ENCODE peak calls at places on chromosomes 13 and 19, in eight cellular contexts. K is GM20000, R is nephron progenitor cell, N is AG09319, U is choroid plexus epithelial cell, B is left lung, J is foreskin fibroblast, M is AG10803. X is an unnamed sample.

GRCh38 chr19:4523306-4524110 is 5.2 kb upstream of the PLIN4 start:
- DNase-seq in K (peak; percentile 84), R (peak; percentile 76), N (no peak), U (peak; percentile 45), B (peak; percentile 67), J (peak; percentile 59), M (peak; percentile 21), X (no peak)

GRCh38 chr19:48815870-48816501 is 5.2 kb upstream of the BCAT2 start:
- DNase-seq in K (peak; percentile 47), R (no peak), N (no peak), U (peak; percentile 46), B (no peak), J (peak; percentile 33), M (peak; percentile 45), X (peak; percentile 6)

GRCh38 chr13:26811636-26812035 is 51.0 kb upstream of the GPR12 start:
- DNase-seq in K (no peak), R (no peak), N (no peak), U (no peak), B (no peak), J (no peak), M (no peak), X (no peak)

GRCh38 chr13:99386911-99387788 is 80.0 kb upstream of the GPR183 start:
- DNase-seq in K (peak; percentile 81), R (peak; percentile 54), N (no peak), U (peak; percentile 37), B (no peak), J (peak; percentile 34), M (no peak), X (no peak)

GRCh38 chr13:71087432-71087831 is 779.6 kb downstream of the DACH1 start:
- DNase-seq in K (no peak), R (no peak), N (no peak), U (no peak), B (no peak), J (no peak), M (no peak), X (no peak)

GRCh38 chr13:41554180-41554579 is 96.8 kb downstream of the RGCC start:
- DNase-seq in K (no peak), R (no peak), N (no peak), U (no peak), B (no peak), J (no peak), M (no peak), X (no peak)

GRCh38 chr19:30942636-30943035 is 406.6 kb downstream of the TSHZ3 start:
- DNase-seq in K (no peak), R (no peak), N (no peak), U (no peak), B (no peak), J (no peak), M (no peak), X (no peak)

GRCh38 chr19:13095934-13096890 is 6.4 kb downstream of the LYL1 start:
- DNase-seq in K (no peak), R (peak; percentile 71), N (no peak), U (no peak), B (no peak), J (no peak), M (no peak), X (no peak)

GRCh38 chr13:113028336-113029060 is 59.5 kb downstream of the MCF2L start:
- DNase-seq in K (no peak), R (no peak), N (no peak), U (no peak), B (no peak), J (no peak), M (peak; percentile 4), X (no peak)

GRCh38 chr13:31835932-31836331 is 96.6 kb downstream of the RXFP2 start:
- DNase-seq in K (no peak), R (no peak), N (no peak), U (peak; percentile 77), B (no peak), J (peak; percentile 86), M (peak; percentile 48), X (peak; percentile 26)

GRCh38 chr13:111908391-111908790 is 158.6 kb upstream of the SOX1 start:
- DNase-seq in K (no peak), R (no peak), N (no peak), U (no peak), B (no peak), J (no peak), M (no peak), X (no peak)

GRCh38 chr13:38803566-38803965 is 116.7 kb downstream of the FREM2 start:
- DNase-seq in K (no peak), R (no peak), N (no peak), U (no peak), B (no peak), J (no peak), M (no peak), X (no peak)

GRCh38 chr19:40718774-40719391 is 2.0 kb downstream of the ITPKC start:
- DNase-seq in K (peak; percentile 40), R (peak; percentile 57), N (no peak), U (peak; percentile 67), B (peak; percentile 88), J (peak; percentile 88), M (peak; percentile 31), X (peak; percentile 16)

GRCh38 chr19:16896913-16897571 is 8.2 kb downstream of the F2RL3 start:
- DNase-seq in K (peak; percentile 99), R (peak; percentile 98), N (peak; percentile 94), U (peak; percentile 97), B (peak; percentile 94), J (peak; percentile 96), M (peak; percentile 93), X (peak; percentile 84)

DNA sequence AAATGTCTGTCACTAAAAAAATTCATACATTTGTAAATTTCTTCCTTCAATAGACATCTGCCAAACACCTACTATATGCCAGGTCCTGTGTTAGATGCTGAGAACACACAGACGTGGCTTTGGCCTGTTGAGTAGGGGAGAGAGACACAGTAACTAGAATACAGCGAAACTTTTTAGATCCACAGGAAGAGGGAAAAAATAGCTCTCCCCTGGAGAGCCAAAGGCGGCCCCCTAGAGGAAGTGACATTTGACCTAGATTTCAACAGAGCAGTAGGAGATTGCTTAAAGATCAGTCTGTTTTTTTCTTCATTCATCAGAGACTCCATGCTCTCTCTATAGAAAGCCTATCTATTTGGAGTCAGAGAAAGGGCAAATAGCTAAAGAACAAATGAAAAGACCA is 11.3 kb downstream of the LCP1 start:
- DNase-seq in K (no peak), R (no peak), N (no peak), U (peak; percentile 68), B (no peak), J (peak; percentile 31), M (no peak), X (no peak)
- TF ChIP-seq CTCF in K (no peak), R (no peak), N (no peak), U (no peak), B (no peak), J (no peak), M (no peak), X (no peak)

DNA sequence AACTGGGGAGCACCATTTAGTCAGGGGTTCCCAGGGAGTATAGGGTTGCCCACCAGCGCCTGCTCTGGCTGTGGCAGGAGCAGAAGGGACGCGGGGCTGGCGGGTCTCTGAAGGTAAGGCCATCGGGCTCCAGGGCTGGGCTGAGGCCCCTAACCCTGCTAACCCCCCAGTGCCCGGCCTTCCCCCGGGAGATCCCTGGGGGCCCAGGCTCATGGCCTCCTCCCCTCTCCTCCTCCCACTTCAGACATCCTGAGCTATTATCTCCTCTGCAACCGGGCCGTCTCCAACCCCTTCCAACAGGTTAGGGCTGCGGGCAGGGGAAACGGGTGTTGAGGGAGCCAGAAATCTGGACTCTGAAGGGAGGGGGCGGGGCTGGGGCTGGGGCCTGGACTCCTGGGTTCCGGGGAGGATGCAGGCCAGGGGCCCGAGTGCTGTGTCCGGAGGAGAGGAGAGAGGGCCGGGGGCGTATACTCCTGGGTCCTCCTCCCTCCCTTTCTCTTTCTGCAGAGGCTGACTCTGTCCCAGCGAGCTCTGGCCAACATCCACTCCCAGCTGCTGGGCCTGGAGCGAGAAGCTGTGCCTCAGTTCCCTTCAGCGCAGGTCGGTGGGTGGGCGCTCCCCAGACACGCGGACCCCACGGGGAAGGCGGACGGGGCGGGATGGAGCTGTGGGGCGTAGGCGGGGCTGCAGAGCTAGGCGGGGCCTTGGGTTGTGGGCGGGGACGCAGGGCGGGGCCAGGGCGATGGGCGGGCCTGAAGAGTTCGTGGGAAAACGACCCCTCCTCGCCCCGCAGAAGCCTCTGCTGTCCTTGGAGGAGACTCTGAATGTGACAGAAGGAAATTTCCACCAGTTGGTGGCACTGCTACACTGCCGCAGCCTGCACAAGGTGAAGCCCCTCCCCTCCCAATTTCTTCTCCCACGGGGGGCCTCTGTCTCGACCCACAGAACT is 15.3 kb downstream of the TTYH1 start:
- DNase-seq in K (peak; percentile 77), R (peak; percentile 91), N (no peak), U (peak; percentile 52), B (no peak), J (peak; percentile 67), M (no peak), X (no peak)
- TF ChIP-seq CTCF in K (no peak), R (peak; percentile 26), N (no peak), U (peak; percentile 15), B (no peak), J (no peak), M (peak; percentile 4), X (no peak)

GRCh38 chr19:29593869-29594268 is 12.2 kb upstream of the POP4 start:
- DNase-seq in K (no peak), R (no peak), N (no peak), U (no peak), B (no peak), J (no peak), M (no peak), X (no peak)

GRCh38 chr19:29596080-29596479 is 10.0 kb upstream of the POP4 start:
- DNase-seq in K (no peak), R (peak; percentile 48), N (no peak), U (no peak), B (no peak), J (no peak), M (no peak), X (no peak)

GRCh38 chr19:29598036-29598435 is 8.0 kb upstream of the POP4 start:
- DNase-seq in K (no peak), R (no peak), N (no peak), U (no peak), B (no peak), J (no peak), M (no peak), X (no peak)

GRCh38 chr19:29598496-29598895 is 7.6 kb upstream of the POP4 start:
- DNase-seq in K (no peak), R (no peak), N (no peak), U (no peak), B (no peak), J (no peak), M (no peak), X (no peak)

DNA sequence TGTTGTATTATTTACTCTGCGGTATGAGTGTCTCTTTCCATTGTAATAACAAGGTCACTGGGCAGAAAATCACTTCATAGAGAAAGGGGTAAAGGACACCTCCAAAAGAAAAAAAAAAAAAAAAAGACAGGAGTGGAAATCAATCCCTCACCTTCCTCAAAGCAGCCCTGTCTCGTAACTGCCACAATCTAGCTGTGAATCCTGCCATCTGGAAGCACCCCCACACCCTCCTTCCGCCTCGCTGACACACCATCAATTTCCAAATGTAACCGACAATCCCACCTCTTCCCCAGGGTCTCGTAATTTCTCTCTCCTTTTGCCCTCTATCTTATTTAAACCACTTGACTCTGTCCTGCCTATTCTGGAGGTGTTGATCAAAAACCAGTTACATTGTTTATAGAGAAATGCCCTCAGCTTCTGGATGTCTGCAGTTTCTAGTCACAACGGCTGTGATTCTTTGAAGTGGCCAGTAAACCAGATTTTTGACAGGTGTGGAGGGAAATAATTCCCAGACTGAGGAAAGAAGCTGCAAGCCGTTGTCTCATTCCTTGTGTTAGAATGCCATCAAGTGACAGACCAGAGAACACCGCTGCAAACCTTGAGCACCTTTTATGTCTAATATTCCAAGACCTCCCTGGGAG is 9.1 kb upstream of the POP4 start:
- DNase-seq in K (no peak), R (peak; percentile 51), N (no peak), U (peak; percentile 48), B (no peak), J (peak; percentile 53), M (peak; percentile 21), X (peak; percentile 4)
- TF ChIP-seq CTCF in K (no peak), R (peak; percentile 62), N (no peak), U (peak; percentile 45), B (no peak), J (peak; percentile 13), M (peak; percentile 45), X (peak; percentile 43)

GRCh38 chr13:24539500-24540165 is 27.1 kb upstream of the PARP4 start:
- DNase-seq in K (no peak), R (peak; percentile 9), N (no peak), U (no peak), B (no peak), J (no peak), M (no peak), X (no peak)
- TF ChIP-seq CTCF in K (no peak), R (no peak), N (no peak), U (no peak), B (no peak), J (no peak), M (no peak), X (no peak)